ENCODE peak calls at places on chromosomes 11 and 22, in eight cellular contexts. One of them, this sample, is unnamed.

GRCh38 chr11:63829823-63830489 is 9.0 kb upstream of the MARK2 start:
- DNase-seq in MV-4-11: peak
- DNase-seq in posterior vena cava: peak
- DNase-seq in fibroblast of the conjunctiva: no peak
- DNase-seq in anterior cingulate cortex: no peak
- DNase-seq in COLO829: no peak
- DNase-seq in fibroblast of the aortic adventitia: peak
- DNase-seq in stimulated activated CD4-positive, alpha-beta T cell treated with anti-CD3 and anti-CD28 coated beads, Interleukin-2, amount 100 ng/mL, for 48 hours: no peak
- DNase-seq in this sample: peak

GRCh38 chr22:36467946-36468345 is 13.5 kb downstream of the TXN2 start:
- DNase-seq in MV-4-11: peak
- DNase-seq in posterior vena cava: no peak
- DNase-seq in fibroblast of the conjunctiva: peak
- DNase-seq in anterior cingulate cortex: no peak
- DNase-seq in COLO829: peak
- DNase-seq in fibroblast of the aortic adventitia: peak
- DNase-seq in stimulated activated CD4-positive, alpha-beta T cell treated with anti-CD3 and anti-CD28 coated beads, Interleukin-2, amount 100 ng/mL, for 48 hours: no peak
- DNase-seq in this sample: no peak

GRCh38 chr11:101466352-101466751 is 117.5 kb downstream of the TRPC6 start:
- DNase-seq in MV-4-11: no peak
- DNase-seq in posterior vena cava: no peak
- DNase-seq in fibroblast of the conjunctiva: no peak
- DNase-seq in anterior cingulate cortex: no peak
- DNase-seq in COLO829: no peak
- DNase-seq in fibroblast of the aortic adventitia: no peak
- DNase-seq in stimulated activated CD4-positive, alpha-beta T cell treated with anti-CD3 and anti-CD28 coated beads, Interleukin-2, amount 100 ng/mL, for 48 hours: no peak
- DNase-seq in this sample: no peak

GRCh38 chr11:128525411-128526243 is 61.7 kb downstream of the ETS1 start:
- DNase-seq in MV-4-11: no peak
- DNase-seq in posterior vena cava: no peak
- DNase-seq in fibroblast of the conjunctiva: no peak
- DNase-seq in anterior cingulate cortex: no peak
- DNase-seq in COLO829: no peak
- DNase-seq in fibroblast of the aortic adventitia: peak
- DNase-seq in stimulated activated CD4-positive, alpha-beta T cell treated with anti-CD3 and anti-CD28 coated beads, Interleukin-2, amount 100 ng/mL, for 48 hours: no peak
- DNase-seq in this sample: no peak

GRCh38 chr22:17779286-17780115 is 5.2 kb upstream of the BID start:
- DNase-seq in MV-4-11: no peak
- DNase-seq in posterior vena cava: no peak
- DNase-seq in fibroblast of the conjunctiva: no peak
- DNase-seq in anterior cingulate cortex: no peak
- DNase-seq in COLO829: no peak
- DNase-seq in fibroblast of the aortic adventitia: no peak
- DNase-seq in stimulated activated CD4-positive, alpha-beta T cell treated with anti-CD3 and anti-CD28 coated beads, Interleukin-2, amount 100 ng/mL, for 48 hours: no peak
- DNase-seq in this sample: no peak

GRCh38 chr11:9790703-9791102 is 126.8 kb downstream of the SWAP70 start:
- DNase-seq in MV-4-11: no peak
- DNase-seq in posterior vena cava: no peak
- DNase-seq in fibroblast of the conjunctiva: no peak
- DNase-seq in anterior cingulate cortex: no peak
- DNase-seq in COLO829: no peak
- DNase-seq in fibroblast of the aortic adventitia: no peak
- DNase-seq in stimulated activated CD4-positive, alpha-beta T cell treated with anti-CD3 and anti-CD28 coated beads, Interleukin-2, amount 100 ng/mL, for 48 hours: no peak
- DNase-seq in this sample: no peak

GRCh38 chr11:65960824-65961266 is 689 bp upstream of the SART1 start:
- DNase-seq in MV-4-11: no peak
- DNase-seq in posterior vena cava: no peak
- DNase-seq in fibroblast of the conjunctiva: no peak
- DNase-seq in anterior cingulate cortex: no peak
- DNase-seq in COLO829: no peak
- DNase-seq in fibroblast of the aortic adventitia: no peak
- DNase-seq in stimulated activated CD4-positive, alpha-beta T cell treated with anti-CD3 and anti-CD28 coated beads, Interleukin-2, amount 100 ng/mL, for 48 hours: no peak
- DNase-seq in this sample: no peak

GRCh38 chr22:19766506-19767426 is 6.2 kb downstream of the TBX1 start:
- DNase-seq in MV-4-11: peak
- DNase-seq in posterior vena cava: peak
- DNase-seq in fibroblast of the conjunctiva: no peak
- DNase-seq in anterior cingulate cortex: no peak
- DNase-seq in COLO829: no peak
- DNase-seq in fibroblast of the aortic adventitia: no peak
- DNase-seq in stimulated activated CD4-positive, alpha-beta T cell treated with anti-CD3 and anti-CD28 coated beads, Interleukin-2, amount 100 ng/mL, for 48 hours: peak
- DNase-seq in this sample: peak

GRCh38 chr11:88308576-88308975 is 29.0 kb downstream of the CTSC start:
- DNase-seq in MV-4-11: no peak
- DNase-seq in posterior vena cava: no peak
- DNase-seq in fibroblast of the conjunctiva: no peak
- DNase-seq in anterior cingulate cortex: no peak
- DNase-seq in COLO829: no peak
- DNase-seq in fibroblast of the aortic adventitia: no peak
- DNase-seq in stimulated activated CD4-positive, alpha-beta T cell treated with anti-CD3 and anti-CD28 coated beads, Interleukin-2, amount 100 ng/mL, for 48 hours: no peak
- DNase-seq in this sample: no peak

GRCh38 chr22:19958083-19959042 is 16.7 kb upstream of the TXNRD2 start:
- DNase-seq in MV-4-11: no peak
- DNase-seq in posterior vena cava: no peak
- DNase-seq in fibroblast of the conjunctiva: no peak
- DNase-seq in anterior cingulate cortex: no peak
- DNase-seq in COLO829: no peak
- DNase-seq in fibroblast of the aortic adventitia: peak
- DNase-seq in stimulated activated CD4-positive, alpha-beta T cell treated with anti-CD3 and anti-CD28 coated beads, Interleukin-2, amount 100 ng/mL, for 48 hours: no peak
- DNase-seq in this sample: no peak

GRCh38 chr11:46336781-46337180 is 10.5 kb upstream of the DGKZ start:
- DNase-seq in MV-4-11: peak
- DNase-seq in posterior vena cava: no peak
- DNase-seq in fibroblast of the conjunctiva: no peak
- DNase-seq in anterior cingulate cortex: no peak
- DNase-seq in COLO829: no peak
- DNase-seq in fibroblast of the aortic adventitia: peak
- DNase-seq in stimulated activated CD4-positive, alpha-beta T cell treated with anti-CD3 and anti-CD28 coated beads, Interleukin-2, amount 100 ng/mL, for 48 hours: no peak
- DNase-seq in this sample: no peak

GRCh38 chr11:10302744-10303557 is 1.9 kb upstream of the ADM start:
- DNase-seq in MV-4-11: peak
- DNase-seq in posterior vena cava: peak
- DNase-seq in fibroblast of the conjunctiva: no peak
- DNase-seq in anterior cingulate cortex: no peak
- DNase-seq in COLO829: no peak
- DNase-seq in fibroblast of the aortic adventitia: peak
- DNase-seq in stimulated activated CD4-positive, alpha-beta T cell treated with anti-CD3 and anti-CD28 coated beads, Interleukin-2, amount 100 ng/mL, for 48 hours: peak
- DNase-seq in this sample: no peak

GRCh38 chr11:34405079-34405858 is 33.5 kb upstream of the CAT start:
- DNase-seq in MV-4-11: peak
- DNase-seq in posterior vena cava: no peak
- DNase-seq in fibroblast of the conjunctiva: no peak
- DNase-seq in anterior cingulate cortex: no peak
- DNase-seq in COLO829: peak
- DNase-seq in fibroblast of the aortic adventitia: peak
- DNase-seq in stimulated activated CD4-positive, alpha-beta T cell treated with anti-CD3 and anti-CD28 coated beads, Interleukin-2, amount 100 ng/mL, for 48 hours: no peak
- DNase-seq in this sample: no peak

GRCh38 chr11:75022289-75022688 is 33.6 kb downstream of the NEU3 start:
- DNase-seq in MV-4-11: no peak
- DNase-seq in posterior vena cava: no peak
- DNase-seq in fibroblast of the conjunctiva: no peak
- DNase-seq in anterior cingulate cortex: no peak
- DNase-seq in COLO829: no peak
- DNase-seq in fibroblast of the aortic adventitia: no peak
- DNase-seq in stimulated activated CD4-positive, alpha-beta T cell treated with anti-CD3 and anti-CD28 coated beads, Interleukin-2, amount 100 ng/mL, for 48 hours: no peak
- DNase-seq in this sample: no peak

GRCh38 chr22:28899199-28899853 is 16.0 kb downstream of the ZNRF3 start:
- DNase-seq in MV-4-11: peak
- DNase-seq in posterior vena cava: no peak
- DNase-seq in fibroblast of the conjunctiva: no peak
- DNase-seq in anterior cingulate cortex: no peak
- DNase-seq in COLO829: no peak
- DNase-seq in fibroblast of the aortic adventitia: no peak
- DNase-seq in stimulated activated CD4-positive, alpha-beta T cell treated with anti-CD3 and anti-CD28 coated beads, Interleukin-2, amount 100 ng/mL, for 48 hours: no peak
- DNase-seq in this sample: peak

GRCh38 chr22:40436460-40437431 is 66.4 kb downstream of the SGSM3 start:
- DNase-seq in MV-4-11: peak
- DNase-seq in posterior vena cava: no peak
- DNase-seq in fibroblast of the conjunctiva: peak
- DNase-seq in anterior cingulate cortex: peak
- DNase-seq in COLO829: peak
- DNase-seq in fibroblast of the aortic adventitia: peak
- DNase-seq in stimulated activated CD4-positive, alpha-beta T cell treated with anti-CD3 and anti-CD28 coated beads, Interleukin-2, amount 100 ng/mL, for 48 hours: peak
- DNase-seq in this sample: peak

GRCh38 chr22:47192106-47192650 is 429.7 kb downstream of the TBC1D22A start:
- DNase-seq in MV-4-11: no peak
- DNase-seq in posterior vena cava: peak
- DNase-seq in fibroblast of the conjunctiva: no peak
- DNase-seq in anterior cingulate cortex: no peak
- DNase-seq in COLO829: no peak
- DNase-seq in fibroblast of the aortic adventitia: no peak
- DNase-seq in stimulated activated CD4-positive, alpha-beta T cell treated with anti-CD3 and anti-CD28 coated beads, Interleukin-2, amount 100 ng/mL, for 48 hours: no peak
- DNase-seq in this sample: no peak

GRCh38 chr11:2210366-2211112 is 38.9 kb upstream of the TH start:
- DNase-seq in MV-4-11: no peak
- DNase-seq in posterior vena cava: peak
- DNase-seq in fibroblast of the conjunctiva: no peak
- DNase-seq in anterior cingulate cortex: no peak
- DNase-seq in COLO829: no peak
- DNase-seq in fibroblast of the aortic adventitia: no peak
- DNase-seq in stimulated activated CD4-positive, alpha-beta T cell treated with anti-CD3 and anti-CD28 coated beads, Interleukin-2, amount 100 ng/mL, for 48 hours: no peak
- DNase-seq in this sample: no peak

GRCh38 chr11:106998126-106998525 is 20.1 kb downstream of the GUCY1A2 start:
- DNase-seq in MV-4-11: no peak
- DNase-seq in posterior vena cava: no peak
- DNase-seq in fibroblast of the conjunctiva: peak
- DNase-seq in anterior cingulate cortex: no peak
- DNase-seq in COLO829: no peak
- DNase-seq in fibroblast of the aortic adventitia: peak
- DNase-seq in stimulated activated CD4-positive, alpha-beta T cell treated with anti-CD3 and anti-CD28 coated beads, Interleukin-2, amount 100 ng/mL, for 48 hours: no peak
- DNase-seq in this sample: no peak

GRCh38 chr11:37449146-37449545 is 851.1 kb upstream of the RAG2 start:
- DNase-seq in MV-4-11: peak
- DNase-seq in posterior vena cava: no peak
- DNase-seq in fibroblast of the conjunctiva: peak
- DNase-seq in anterior cingulate cortex: no peak
- DNase-seq in COLO829: peak
- DNase-seq in fibroblast of the aortic adventitia: peak
- DNase-seq in stimulated activated CD4-positive, alpha-beta T cell treated with anti-CD3 and anti-CD28 coated beads, Interleukin-2, amount 100 ng/mL, for 48 hours: no peak
- DNase-seq in this sample: no peak

GRCh38 chr22:43833286-43834240 is 21.5 kb upstream of the EFCAB6 start:
- DNase-seq in MV-4-11: no peak
- DNase-seq in posterior vena cava: peak
- DNase-seq in fibroblast of the conjunctiva: no peak
- DNase-seq in anterior cingulate cortex: no peak
- DNase-seq in COLO829: no peak
- DNase-seq in fibroblast of the aortic adventitia: no peak
- DNase-seq in stimulated activated CD4-positive, alpha-beta T cell treated with anti-CD3 and anti-CD28 coated beads, Interleukin-2, amount 100 ng/mL, for 48 hours: no peak
- DNase-seq in this sample: no peak

GRCh38 chr11:70785372-70785771 is 387.0 kb downstream of the CTTN start:
- DNase-seq in MV-4-11: no peak
- DNase-seq in posterior vena cava: no peak
- DNase-seq in fibroblast of the conjunctiva: no peak
- DNase-seq in anterior cingulate cortex: no peak
- DNase-seq in COLO829: no peak
- DNase-seq in fibroblast of the aortic adventitia: no peak
- DNase-seq in stimulated activated CD4-positive, alpha-beta T cell treated with anti-CD3 and anti-CD28 coated beads, Interleukin-2, amount 100 ng/mL, for 48 hours: no peak
- DNase-seq in this sample: no peak

GRCh38 chr11:12818333-12819015 is 144.3 kb downstream of the TEAD1 start:
- DNase-seq in MV-4-11: peak
- DNase-seq in posterior vena cava: no peak
- DNase-seq in fibroblast of the conjunctiva: peak
- DNase-seq in anterior cingulate cortex: no peak
- DNase-seq in COLO829: no peak
- DNase-seq in fibroblast of the aortic adventitia: peak
- DNase-seq in stimulated activated CD4-positive, alpha-beta T cell treated with anti-CD3 and anti-CD28 coated beads, Interleukin-2, amount 100 ng/mL, for 48 hours: no peak
- DNase-seq in this sample: no peak

GRCh38 chr11:96021901-96022650 is 98.2 kb upstream of the MTMR2 start:
- DNase-seq in MV-4-11: no peak
- DNase-seq in posterior vena cava: no peak
- DNase-seq in fibroblast of the conjunctiva: no peak
- DNase-seq in anterior cingulate cortex: no peak
- DNase-seq in COLO829: no peak
- DNase-seq in fibroblast of the aortic adventitia: no peak
- DNase-seq in stimulated activated CD4-positive, alpha-beta T cell treated with anti-CD3 and anti-CD28 coated beads, Interleukin-2, amount 100 ng/mL, for 48 hours: no peak
- DNase-seq in this sample: no peak

GRCh38 chr11:124983674-124984511 is 29.9 kb downstream of the CCDC15 start:
- DNase-seq in MV-4-11: no peak
- DNase-seq in posterior vena cava: no peak
- DNase-seq in fibroblast of the conjunctiva: no peak
- DNase-seq in anterior cingulate cortex: no peak
- DNase-seq in COLO829: no peak
- DNase-seq in fibroblast of the aortic adventitia: no peak
- DNase-seq in stimulated activated CD4-positive, alpha-beta T cell treated with anti-CD3 and anti-CD28 coated beads, Interleukin-2, amount 100 ng/mL, for 48 hours: no peak
- DNase-seq in this sample: no peak

GRCh38 chr11:118768715-118769114 is 22.2 kb downstream of the DDX6 start:
- DNase-seq in MV-4-11: no peak
- DNase-seq in posterior vena cava: no peak
- DNase-seq in fibroblast of the conjunctiva: no peak
- DNase-seq in anterior cingulate cortex: no peak
- DNase-seq in COLO829: no peak
- DNase-seq in fibroblast of the aortic adventitia: no peak
- DNase-seq in stimulated activated CD4-positive, alpha-beta T cell treated with anti-CD3 and anti-CD28 coated beads, Interleukin-2, amount 100 ng/mL, for 48 hours: no peak
- DNase-seq in this sample: no peak

GRCh38 chr22:40572976-40573375 is 63.5 kb downstream of the MRTFA start:
- DNase-seq in MV-4-11: peak
- DNase-seq in posterior vena cava: no peak
- DNase-seq in fibroblast of the conjunctiva: no peak
- DNase-seq in anterior cingulate cortex: no peak
- DNase-seq in COLO829: no peak
- DNase-seq in fibroblast of the aortic adventitia: peak
- DNase-seq in stimulated activated CD4-positive, alpha-beta T cell treated with anti-CD3 and anti-CD28 coated beads, Interleukin-2, amount 100 ng/mL, for 48 hours: no peak
- DNase-seq in this sample: no peak

GRCh38 chr11:13929551-13929950 is 33.0 kb upstream of the SPON1 start:
- DNase-seq in MV-4-11: no peak
- DNase-seq in posterior vena cava: no peak
- DNase-seq in fibroblast of the conjunctiva: no peak
- DNase-seq in anterior cingulate cortex: no peak
- DNase-seq in COLO829: no peak
- DNase-seq in fibroblast of the aortic adventitia: no peak
- DNase-seq in stimulated activated CD4-positive, alpha-beta T cell treated with anti-CD3 and anti-CD28 coated beads, Interleukin-2, amount 100 ng/mL, for 48 hours: no peak
- DNase-seq in this sample: no peak

GRCh38 chr11:33531743-33532181 is 168.9 kb downstream of the C11orf91 start:
- DNase-seq in MV-4-11: no peak
- DNase-seq in posterior vena cava: no peak
- DNase-seq in fibroblast of the conjunctiva: no peak
- DNase-seq in anterior cingulate cortex: no peak
- DNase-seq in COLO829: no peak
- DNase-seq in fibroblast of the aortic adventitia: peak
- DNase-seq in stimulated activated CD4-positive, alpha-beta T cell treated with anti-CD3 and anti-CD28 coated beads, Interleukin-2, amount 100 ng/mL, for 48 hours: no peak
- DNase-seq in this sample: no peak

GRCh38 chr11:120883404-120884135 is 140.3 kb upstream of the TBCEL start:
- DNase-seq in MV-4-11: no peak
- DNase-seq in posterior vena cava: peak
- DNase-seq in fibroblast of the conjunctiva: no peak
- DNase-seq in anterior cingulate cortex: no peak
- DNase-seq in COLO829: no peak
- DNase-seq in fibroblast of the aortic adventitia: peak
- DNase-seq in stimulated activated CD4-positive, alpha-beta T cell treated with anti-CD3 and anti-CD28 coated beads, Interleukin-2, amount 100 ng/mL, for 48 hours: no peak
- DNase-seq in this sample: no peak

GRCh38 chr22:35192121-35192918 is 65.0 kb upstream of the HMGXB4 start:
- DNase-seq in MV-4-11: no peak
- DNase-seq in posterior vena cava: no peak
- DNase-seq in fibroblast of the conjunctiva: no peak
- DNase-seq in anterior cingulate cortex: no peak
- DNase-seq in COLO829: no peak
- DNase-seq in fibroblast of the aortic adventitia: no peak
- DNase-seq in stimulated activated CD4-positive, alpha-beta T cell treated with anti-CD3 and anti-CD28 coated beads, Interleukin-2, amount 100 ng/mL, for 48 hours: no peak
- DNase-seq in this sample: no peak

GRCh38 chr22:45678961-45679912 is 7.6 kb downstream of the ATXN10 start:
- DNase-seq in MV-4-11: no peak
- DNase-seq in posterior vena cava: no peak
- DNase-seq in fibroblast of the conjunctiva: no peak
- DNase-seq in anterior cingulate cortex: no peak
- DNase-seq in COLO829: no peak
- DNase-seq in fibroblast of the aortic adventitia: peak
- DNase-seq in stimulated activated CD4-positive, alpha-beta T cell treated with anti-CD3 and anti-CD28 coated beads, Interleukin-2, amount 100 ng/mL, for 48 hours: no peak
- DNase-seq in this sample: no peak

GRCh38 chr22:37223965-37224551 is 11.8 kb upstream of the SSTR3 start:
- DNase-seq in MV-4-11: no peak
- DNase-seq in posterior vena cava: no peak
- DNase-seq in fibroblast of the conjunctiva: no peak
- DNase-seq in anterior cingulate cortex: no peak
- DNase-seq in COLO829: no peak
- DNase-seq in fibroblast of the aortic adventitia: no peak
- DNase-seq in stimulated activated CD4-positive, alpha-beta T cell treated with anti-CD3 and anti-CD28 coated beads, Interleukin-2, amount 100 ng/mL, for 48 hours: no peak
- DNase-seq in this sample: no peak

GRCh38 chr11:130068986-130069683 is 559 bp upstream of the APLP2 start:
- DNase-seq in MV-4-11: peak
- DNase-seq in posterior vena cava: peak
- DNase-seq in fibroblast of the conjunctiva: peak
- DNase-seq in anterior cingulate cortex: peak
- DNase-seq in COLO829: peak
- DNase-seq in fibroblast of the aortic adventitia: peak
- DNase-seq in stimulated activated CD4-positive, alpha-beta T cell treated with anti-CD3 and anti-CD28 coated beads, Interleukin-2, amount 100 ng/mL, for 48 hours: no peak
- DNase-seq in this sample: no peak